ENCODE peak calls at places on chromosomes 11 and 22, in six cellular contexts. One of them, this sample, is unnamed.
A peak's percentile ranks its signal among the peaks of the same experiment; 100 is the strongest.

GRCh38 chr11:32704261-32704660 is 90.2 kb downstream of the CCDC73 start:
- DNase-seq in IMR-90: no peak
- DNase-seq in choroid plexus epithelial cell: no peak
- DNase-seq in nephron progenitor cell: no peak
- DNase-seq in testis: no peak
- DNase-seq in Panc1: no peak
- DNase-seq in this sample: no peak

GRCh38 chr11:108115495-108116140 is 5.7 kb upstream of the ACAT1 start:
- DNase-seq in testis: peak; percentile 80
- DNase-seq in Panc1: peak; percentile 52
- DNase-seq in IMR-90: peak; percentile 89
- DNase-seq in nephron progenitor cell: no peak
- DNase-seq in choroid plexus epithelial cell: peak; percentile 89
- DNase-seq in this sample: no peak

GRCh38 chr11:31974737-31975136 is 116.1 kb upstream of the RCN1 start:
- DNase-seq in choroid plexus epithelial cell: peak; percentile 38
- DNase-seq in nephron progenitor cell: no peak
- DNase-seq in IMR-90: peak; percentile 81
- DNase-seq in Panc1: peak; percentile 45
- DNase-seq in testis: no peak
- DNase-seq in this sample: no peak

GRCh38 chr11:68224606-68225005 is 11.5 kb upstream of the KMT5B start:
- DNase-seq in nephron progenitor cell: no peak
- DNase-seq in choroid plexus epithelial cell: no peak
- DNase-seq in testis: no peak
- DNase-seq in IMR-90: no peak
- DNase-seq in Panc1: no peak
- DNase-seq in this sample: no peak

GRCh38 chr11:119861160-119861559 is 132.2 kb upstream of the NECTIN1 start:
- DNase-seq in IMR-90: no peak
- DNase-seq in choroid plexus epithelial cell: no peak
- DNase-seq in nephron progenitor cell: no peak
- DNase-seq in testis: no peak
- DNase-seq in Panc1: no peak
- DNase-seq in this sample: no peak

GRCh38 chr22:23302171-23303002 is 122.1 kb downstream of the BCR start:
- DNase-seq in choroid plexus epithelial cell: peak; percentile 34
- DNase-seq in IMR-90: no peak
- DNase-seq in Panc1: no peak
- DNase-seq in testis: no peak
- DNase-seq in nephron progenitor cell: no peak
- DNase-seq in this sample: no peak

GRCh38 chr11:119481667-119482400 is 58.9 kb upstream of the THY1 start:
- DNase-seq in nephron progenitor cell: peak; percentile 29
- DNase-seq in Panc1: no peak
- DNase-seq in choroid plexus epithelial cell: no peak
- DNase-seq in IMR-90: no peak
- DNase-seq in testis: no peak
- DNase-seq in this sample: peak; percentile 73

GRCh38 chr11:115869780-115870431 is 365.7 kb upstream of the CADM1 start:
- DNase-seq in nephron progenitor cell: peak; percentile 32
- DNase-seq in choroid plexus epithelial cell: no peak
- DNase-seq in Panc1: peak; percentile 13
- DNase-seq in testis: no peak
- DNase-seq in IMR-90: peak; percentile 51
- DNase-seq in this sample: no peak

GRCh38 chr11:131663403-131664200 is 293.2 kb downstream of the NTM start:
- DNase-seq in IMR-90: no peak
- DNase-seq in nephron progenitor cell: no peak
- DNase-seq in Panc1: no peak
- DNase-seq in choroid plexus epithelial cell: no peak
- DNase-seq in testis: no peak
- DNase-seq in this sample: no peak

GRCh38 chr11:64880240-64881001 is 2.0 kb upstream of the EHD1 start:
- DNase-seq in choroid plexus epithelial cell: no peak
- DNase-seq in IMR-90: no peak
- DNase-seq in nephron progenitor cell: no peak
- DNase-seq in testis: peak; percentile 57
- DNase-seq in Panc1: no peak
- DNase-seq in this sample: no peak

GRCh38 chr11:84419576-84419975 is 1133.4 kb upstream of the CCDC90B start:
- DNase-seq in Panc1: no peak
- DNase-seq in nephron progenitor cell: no peak
- DNase-seq in IMR-90: no peak
- DNase-seq in testis: no peak
- DNase-seq in choroid plexus epithelial cell: no peak
- DNase-seq in this sample: no peak

GRCh38 chr11:93700830-93701229 is 39.3 kb downstream of the CEP295 start:
- DNase-seq in nephron progenitor cell: no peak
- DNase-seq in testis: no peak
- DNase-seq in Panc1: no peak
- DNase-seq in IMR-90: peak; percentile 65
- DNase-seq in choroid plexus epithelial cell: peak; percentile 34
- DNase-seq in this sample: no peak

GRCh38 chr22:49020314-49020713 is 807.4 kb downstream of the BRD1 start:
- DNase-seq in IMR-90: no peak
- DNase-seq in Panc1: no peak
- DNase-seq in choroid plexus epithelial cell: no peak
- DNase-seq in testis: peak; percentile 67
- DNase-seq in nephron progenitor cell: no peak
- DNase-seq in this sample: no peak

GRCh38 chr11:110000045-110000502 is 93.1 kb upstream of the ZC3H12C start:
- DNase-seq in nephron progenitor cell: no peak
- DNase-seq in testis: no peak
- DNase-seq in IMR-90: peak; percentile 99
- DNase-seq in choroid plexus epithelial cell: peak; percentile 95
- DNase-seq in Panc1: peak; percentile 73
- DNase-seq in this sample: no peak

GRCh38 chr11:103448966-103449365 is 339.7 kb downstream of the DYNC2H1 start:
- DNase-seq in IMR-90: no peak
- DNase-seq in nephron progenitor cell: no peak
- DNase-seq in testis: no peak
- DNase-seq in Panc1: no peak
- DNase-seq in choroid plexus epithelial cell: no peak
- DNase-seq in this sample: no peak

GRCh38 chr11:71500601-71501021 is 26.5 kb upstream of the KRTAP5-7 start:
- DNase-seq in choroid plexus epithelial cell: no peak
- DNase-seq in testis: peak; percentile 63
- DNase-seq in IMR-90: no peak
- DNase-seq in Panc1: no peak
- DNase-seq in nephron progenitor cell: no peak
- DNase-seq in this sample: no peak

GRCh38 chr11:19607656-19608360 is 104.8 kb upstream of the NAV2 start:
- DNase-seq in testis: no peak
- DNase-seq in choroid plexus epithelial cell: peak; percentile 66
- DNase-seq in IMR-90: peak; percentile 48
- DNase-seq in nephron progenitor cell: no peak
- DNase-seq in Panc1: no peak
- DNase-seq in this sample: no peak

GRCh38 chr11:112300094-112300786 is 39.6 kb upstream of the PLET1 start:
- DNase-seq in testis: no peak
- DNase-seq in choroid plexus epithelial cell: no peak
- DNase-seq in IMR-90: no peak
- DNase-seq in nephron progenitor cell: no peak
- DNase-seq in Panc1: no peak
- DNase-seq in this sample: no peak

GRCh38 chr11:134139303-134139872 is 70.5 kb downstream of the JAM3 start:
- DNase-seq in nephron progenitor cell: no peak
- DNase-seq in IMR-90: no peak
- DNase-seq in choroid plexus epithelial cell: no peak
- DNase-seq in Panc1: no peak
- DNase-seq in testis: no peak
- DNase-seq in this sample: no peak

GRCh38 chr11:105458071-105458470 is 151.8 kb upstream of the GRIA4 start:
- DNase-seq in IMR-90: no peak
- DNase-seq in choroid plexus epithelial cell: no peak
- DNase-seq in nephron progenitor cell: no peak
- DNase-seq in testis: no peak
- DNase-seq in Panc1: no peak
- DNase-seq in this sample: no peak

GRCh38 chr11:1825039-1825740 is 9.6 kb upstream of the SYT8 start:
- DNase-seq in nephron progenitor cell: peak; percentile 94
- DNase-seq in IMR-90: no peak
- DNase-seq in testis: peak; percentile 52
- DNase-seq in Panc1: no peak
- DNase-seq in choroid plexus epithelial cell: peak; percentile 21
- DNase-seq in this sample: no peak

GRCh38 chr11:134524876-134525845 is 113.1 kb upstream of the B3GAT1 start:
- DNase-seq in Panc1: no peak
- DNase-seq in choroid plexus epithelial cell: no peak
- DNase-seq in nephron progenitor cell: no peak
- DNase-seq in IMR-90: no peak
- DNase-seq in testis: no peak
- DNase-seq in this sample: no peak

GRCh38 chr11:35390737-35391682 is 28.3 kb downstream of the SLC1A2 start:
- DNase-seq in testis: no peak
- DNase-seq in choroid plexus epithelial cell: peak; percentile 83
- DNase-seq in nephron progenitor cell: no peak
- DNase-seq in Panc1: peak; percentile 69
- DNase-seq in IMR-90: peak; percentile 89
- DNase-seq in this sample: no peak

GRCh38 chr22:11253000-11253511 is 4274.9 kb upstream of the OR11H1 start:
- DNase-seq in IMR-90: no peak
- DNase-seq in choroid plexus epithelial cell: no peak
- DNase-seq in Panc1: no peak
- DNase-seq in nephron progenitor cell: no peak
- DNase-seq in testis: no peak
- DNase-seq in this sample: no peak

GRCh38 chr11:41235670-41236069 is 223.8 kb downstream of the LRRC4C start:
- DNase-seq in testis: no peak
- DNase-seq in choroid plexus epithelial cell: no peak
- DNase-seq in Panc1: no peak
- DNase-seq in IMR-90: no peak
- DNase-seq in nephron progenitor cell: no peak
- DNase-seq in this sample: no peak

GRCh38 chr22:40001104-40001503 is 6.3 kb downstream of the FAM83F start:
- DNase-seq in testis: no peak
- DNase-seq in nephron progenitor cell: no peak
- DNase-seq in choroid plexus epithelial cell: no peak
- DNase-seq in Panc1: no peak
- DNase-seq in IMR-90: no peak
- DNase-seq in this sample: no peak

GRCh38 chr22:32605576-32605975 is 131.0 kb downstream of the FBXO7 start:
- DNase-seq in nephron progenitor cell: no peak
- DNase-seq in IMR-90: no peak
- DNase-seq in Panc1: no peak
- DNase-seq in choroid plexus epithelial cell: no peak
- DNase-seq in testis: no peak
- DNase-seq in this sample: no peak

GRCh38 chr11:133425245-133425644 is 107.1 kb downstream of the OPCML start:
- DNase-seq in Panc1: no peak
- DNase-seq in testis: no peak
- DNase-seq in IMR-90: no peak
- DNase-seq in nephron progenitor cell: no peak
- DNase-seq in choroid plexus epithelial cell: no peak
- DNase-seq in this sample: no peak

GRCh38 chr11:19777032-19777341 is 64.3 kb downstream of the NAV2 start:
- DNase-seq in IMR-90: no peak
- DNase-seq in choroid plexus epithelial cell: no peak
- DNase-seq in Panc1: no peak
- DNase-seq in testis: no peak
- DNase-seq in nephron progenitor cell: peak; percentile 74
- DNase-seq in this sample: no peak

GRCh38 chr11:7167976-7168740 is 79.4 kb downstream of the RBMXL2 start:
- DNase-seq in IMR-90: no peak
- DNase-seq in testis: no peak
- DNase-seq in choroid plexus epithelial cell: no peak
- DNase-seq in nephron progenitor cell: no peak
- DNase-seq in Panc1: peak; percentile 24
- DNase-seq in this sample: no peak
- TF ChIP-seq CTCF in IMR-90: no peak
- TF ChIP-seq CTCF in testis: no peak
- TF ChIP-seq CTCF in choroid plexus epithelial cell: no peak
- TF ChIP-seq CTCF in nephron progenitor cell: no peak
- TF ChIP-seq CTCF in Panc1: peak; percentile 20
- TF ChIP-seq CTCF in this sample: no peak

DNA sequence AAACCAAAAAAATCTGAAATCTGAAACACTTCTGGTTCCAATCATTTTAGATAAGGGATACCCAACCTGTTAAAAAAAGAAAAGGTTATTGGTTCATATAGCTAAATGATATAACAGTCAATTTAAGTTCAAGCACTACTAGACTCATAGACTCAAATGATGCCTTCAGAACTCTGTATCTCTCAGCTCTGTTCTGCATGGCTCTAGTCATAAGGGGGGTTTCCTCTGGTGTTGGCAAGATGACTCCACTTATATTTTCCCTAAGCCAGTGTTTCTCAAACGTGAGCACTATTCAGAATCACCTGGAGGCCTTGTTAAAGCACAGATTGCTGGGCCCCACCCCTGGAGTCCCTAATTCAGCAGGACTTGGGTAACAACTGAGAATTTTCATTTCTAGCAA is 11.5 kb upstream of the RRAS2 start:
- DNase-seq in choroid plexus epithelial cell: no peak
- DNase-seq in Panc1: no peak
- DNase-seq in nephron progenitor cell: no peak
- DNase-seq in IMR-90: no peak
- DNase-seq in testis: no peak
- DNase-seq in this sample: no peak
- TF ChIP-seq CTCF in choroid plexus epithelial cell: no peak
- TF ChIP-seq CTCF in Panc1: no peak
- TF ChIP-seq CTCF in nephron progenitor cell: no peak
- TF ChIP-seq CTCF in IMR-90: no peak
- TF ChIP-seq CTCF in testis: no peak
- TF ChIP-seq CTCF in this sample: no peak

DNA sequence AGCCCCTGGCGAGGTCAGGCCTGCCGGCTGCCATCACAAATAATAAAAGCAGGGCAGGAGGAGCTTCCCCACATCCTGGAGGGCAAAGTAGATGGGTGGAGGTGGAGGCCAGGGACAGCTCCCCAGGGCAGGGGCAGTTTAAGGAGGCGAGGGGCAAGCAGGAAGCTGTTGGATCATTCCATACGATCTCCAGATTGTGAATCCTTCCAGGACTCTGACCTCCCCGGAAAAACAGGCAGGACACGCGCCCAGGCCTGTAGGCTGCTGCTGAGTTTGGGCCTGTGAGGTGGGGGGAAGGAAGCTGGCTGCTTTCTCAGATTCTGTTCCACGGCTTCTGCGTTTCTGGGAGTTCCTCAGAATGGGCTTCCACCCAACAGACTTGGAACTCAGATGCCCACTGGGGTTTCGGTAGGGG is 39.1 kb downstream of the SBF1 start:
- DNase-seq in testis: no peak
- DNase-seq in IMR-90: no peak
- DNase-seq in nephron progenitor cell: no peak
- DNase-seq in choroid plexus epithelial cell: no peak
- DNase-seq in Panc1: no peak
- DNase-seq in this sample: no peak
- TF ChIP-seq CTCF in testis: no peak
- TF ChIP-seq CTCF in IMR-90: no peak
- TF ChIP-seq CTCF in nephron progenitor cell: no peak
- TF ChIP-seq CTCF in choroid plexus epithelial cell: no peak
- TF ChIP-seq CTCF in Panc1: no peak
- TF ChIP-seq CTCF in this sample: no peak

DNA sequence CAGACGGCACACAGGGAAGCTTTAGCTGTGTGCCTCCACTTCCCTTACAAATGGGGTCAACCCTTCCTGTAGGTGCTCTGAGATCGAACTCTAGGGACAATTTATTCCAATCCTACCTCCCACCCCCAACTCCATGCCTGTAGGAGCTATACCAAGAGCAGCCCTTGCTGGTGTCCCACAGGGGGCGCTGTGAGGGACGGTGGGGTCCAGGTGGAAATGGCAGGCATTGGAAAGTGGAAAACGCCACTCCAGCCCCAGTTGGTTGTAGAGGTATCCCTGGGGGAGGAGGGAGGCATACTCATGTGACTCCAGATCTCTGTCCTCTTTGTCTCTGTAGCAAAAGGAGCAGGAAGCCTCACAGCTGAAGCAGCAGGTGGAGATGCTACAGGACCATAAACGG is 161.3 kb downstream of the MYO18B start:
- DNase-seq in nephron progenitor cell: peak; percentile 45
- DNase-seq in choroid plexus epithelial cell: no peak
- DNase-seq in Panc1: no peak
- DNase-seq in IMR-90: no peak
- DNase-seq in testis: no peak
- DNase-seq in this sample: peak; percentile 80
- TF ChIP-seq CTCF in nephron progenitor cell: peak; percentile 35
- TF ChIP-seq CTCF in choroid plexus epithelial cell: no peak
- TF ChIP-seq CTCF in Panc1: peak; percentile 36
- TF ChIP-seq CTCF in IMR-90: no peak
- TF ChIP-seq CTCF in testis: no peak
- TF ChIP-seq CTCF in this sample: no peak

This sample was measured in osteocyte.